ENCODE peak calls at places on chromosomes 12 and 14, in seven cellular contexts. G is neural crest cell, A is fibroblast of mammary gland, O is GM03348, E is neural progenitor cell, B is cardiac fibroblast, F is cardiac muscle cell. V is an unnamed sample.

GRCh38 chr14:51341338-51341737 is 101.3 kb downstream of the TMX1 start:
- DNase-seq in G (no peak), A (no peak), O (no peak), E (no peak), B (no peak), F (no peak), V (no peak)

GRCh38 chr12:104457746-104458644 is 1.2 kb downstream of the CHST11 start:
- DNase-seq in G (peak), A (no peak), O (peak), E (peak), B (no peak), F (no peak), V (peak)

GRCh38 chr14:23443411-23443812 is 8.0 kb upstream of the MYH7 start:
- DNase-seq in G (no peak), A (no peak), O (no peak), E (peak), B (no peak), F (no peak), V (no peak)

GRCh38 chr14:96086574-96087077 is 47.5 kb downstream of the C14orf132 start:
- DNase-seq in G (no peak), A (peak), O (peak), E (no peak), B (no peak), F (peak), V (no peak)

GRCh38 chr12:71610036-71610795 is 53.4 kb downstream of the ZFC3H1 start:
- DNase-seq in G (no peak), A (no peak), O (no peak), E (no peak), B (no peak), F (no peak), V (no peak)

GRCh38 chr14:95887351-95887750 is 10.7 kb downstream of the TUNAR start:
- DNase-seq in G (no peak), A (no peak), O (no peak), E (no peak), B (no peak), F (no peak), V (no peak)

GRCh38 chr12:105679982-105680381 is 349.5 kb downstream of the C12orf75 start:
- DNase-seq in G (no peak), A (no peak), O (no peak), E (no peak), B (no peak), F (no peak), V (no peak)

GRCh38 chr14:38208825-38209562 is 1.3 kb downstream of the SSTR1 start:
- DNase-seq in G (no peak), A (peak), O (peak), E (peak), B (peak), F (peak), V (peak)

GRCh38 chr14:105702275-105702817 is 176.0 kb downstream of the TMEM121 start:
- DNase-seq in G (no peak), A (no peak), O (no peak), E (no peak), B (no peak), F (no peak), V (no peak)

GRCh38 chr12:12764824-12765223 is 20.6 kb upstream of the APOLD1 start:
- DNase-seq in G (no peak), A (no peak), O (no peak), E (no peak), B (no peak), F (no peak), V (no peak)